ENCODE peak calls at places on chromosomes 3 and 15, in six cellular contexts. E is GM03348, M is nucleus accumbens, P is GM12865, C is AG08396, Z is AG09309. S is an unnamed sample.

GRCh38 chr15:42595641-42596240 is 20.3 kb downstream of the STARD9 start:
- DNase-seq in E (peak; percentile 21), C (peak; percentile 20), Z (no peak), M (no peak), P (no peak), S (no peak)

GRCh38 chr15:67042490-67043181 is 22.8 kb upstream of the SMAD3 start:
- DNase-seq in C (no peak), Z (no peak), P (no peak), M (no peak), E (no peak), S (peak; percentile 82)

GRCh38 chr3:138781012-138781470 is 53.7 kb downstream of the PIK3CB start:
- DNase-seq in C (no peak), E (no peak), Z (no peak), P (peak; percentile 30), M (no peak), S (peak; percentile 54)

GRCh38 chr15:57651445-57651844 is 55.1 kb upstream of the POLR2M start:
- DNase-seq in P (no peak), M (no peak), E (no peak), Z (no peak), C (no peak), S (no peak)

GRCh38 chr3:151460774-151461450 is at the start of gene IGSF10:
- DNase-seq in M (peak; percentile 14), Z (no peak), P (no peak), C (peak; percentile 18), E (peak; percentile 65), S (peak; percentile 31)

GRCh38 chr3:41684802-41685740 is 276.8 kb downstream of the ULK4 start:
- DNase-seq in P (no peak), M (no peak), C (no peak), E (no peak), Z (peak; percentile 35), S (no peak)

GRCh38 chr3:101466465-101467309 is 46.3 kb downstream of the SENP7 start:
- DNase-seq in P (no peak), Z (no peak), M (no peak), C (no peak), E (no peak), S (peak; percentile 1)

GRCh38 chr15:70748281-70748747 is 15.0 kb downstream of the UACA start:
- DNase-seq in E (peak; percentile 25), P (no peak), C (peak; percentile 22), M (no peak), Z (no peak), S (no peak)

GRCh38 chr15:32668942-32669341 is 27.4 kb downstream of the SCG5 start:
- DNase-seq in C (no peak), Z (no peak), M (no peak), E (no peak), P (no peak), S (no peak)

GRCh38 chr3:16801698-16802097 is 83.1 kb upstream of the PLCL2 start:
- DNase-seq in E (peak; percentile 10), Z (peak; percentile 21), P (peak; percentile 24), M (no peak), C (no peak), S (no peak)

GRCh38 chr3:114608293-114608692 is 314.5 kb downstream of the TIGIT start:
- DNase-seq in C (peak; percentile 51), Z (peak; percentile 74), P (no peak), E (peak; percentile 84), M (no peak), S (peak; percentile 11)

GRCh38 chr3:140359198-140359995 is 318.5 kb upstream of the TRIM42 start:
- DNase-seq in Z (no peak), M (no peak), C (no peak), P (no peak), E (no peak), S (no peak)

GRCh38 chr3:126781889-126782491 is 78.0 kb downstream of the CHCHD6 start:
- DNase-seq in M (no peak), E (peak; percentile 90), C (peak; percentile 71), Z (peak; percentile 81), P (no peak), S (peak; percentile 89)

GRCh38 chr3:115835946-115836345 is 212.6 kb downstream of the GAP43 start:
- DNase-seq in E (no peak), C (no peak), M (no peak), Z (no peak), P (no peak), S (no peak)

GRCh38 chr3:133040696-133041523 is 2.7 kb downstream of the TMEM108 start:
- DNase-seq in Z (peak; percentile 18), E (peak; percentile 86), C (peak; percentile 86), M (peak; percentile 78), P (peak; percentile 76), S (peak; percentile 73)

GRCh38 chr3:124131158-124132115 is 139.5 kb upstream of the ROPN1 start:
- DNase-seq in Z (no peak), M (no peak), C (no peak), P (no peak), E (no peak), S (no peak)

S was measured in Daoy.